ENCODE peak calls at places on chromosome 2, in five cellular contexts. M, G, U, S and N are unnamed samples.

GRCh38 chr2:51511002-51511401 is 479.1 kb upstream of the NRXN1 start:
- DNase-seq in S (no peak), M (no peak), G (no peak), U (peak; percentile 2), N (no peak)

GRCh38 chr2:206520450-206520849 is 77.1 kb downstream of the ADAM23 start:
- DNase-seq in M (no peak), U (no peak), S (no peak), G (no peak), N (no peak)

GRCh38 chr2:74384051-74384450 is 3.9 kb upstream of the DCTN1 start:
- DNase-seq in U (no peak), G (peak; percentile 36), S (no peak), M (no peak), N (no peak)

GRCh38 chr2:240460243-240460630 is 24.8 kb downstream of the GPC1 start:
- DNase-seq in U (no peak), G (no peak), M (no peak), S (no peak), N (no peak)

GRCh38 chr2:96928277-96928781 is 58.1 kb downstream of the FAM178B start:
- DNase-seq in M (no peak), G (no peak), U (no peak), S (no peak), N (no peak)

GRCh38 chr2:173037245-173038106 is 38.2 kb upstream of the MAP3K20 start:
- DNase-seq in G (peak; percentile 25), U (no peak), S (no peak), M (no peak), N (no peak)

GRCh38 chr2:167816897-167817296 is 430.5 kb downstream of the STK39 start:
- DNase-seq in M (no peak), U (no peak), S (peak; percentile 94), G (no peak), N (no peak)

GRCh38 chr2:218578272-218578877 is 9.7 kb downstream of the CNOT9 start:
- DNase-seq in G (no peak), M (no peak), U (no peak), S (no peak), N (no peak)

GRCh38 chr2:25324905-25325592 is 16.7 kb downstream of the DNMT3A start:
- DNase-seq in G (peak; percentile 73), S (no peak), U (no peak), M (no peak), N (peak; percentile 83)

GRCh38 chr2:63614448-63614968 is 25.7 kb downstream of the MDH1 start:
- DNase-seq in G (peak; percentile 61), U (no peak), S (peak; percentile 35), M (no peak), N (no peak)

GRCh38 chr2:207165121-207166038 is at the start of gene KLF7:
- DNase-seq in U (no peak), G (peak; percentile 51), S (no peak), M (no peak), N (peak; percentile 35)

GRCh38 chr2:227379095-227379494 is at the start of gene TM4SF20:
- DNase-seq in S (no peak), M (no peak), G (no peak), U (no peak), N (no peak)

GRCh38 chr2:132670104-132670960 is at the start of gene LYPD1:
- DNase-seq in S (no peak), M (no peak), G (no peak), U (no peak), N (peak; percentile 51)

GRCh38 chr2:137964066-137964858 is at the start of gene HNMT:
- DNase-seq in S (peak; percentile 100), G (peak; percentile 55), U (no peak), M (peak; percentile 80), N (peak; percentile 59)

GRCh38 chr2:181627545-181627944 is 29.4 kb downstream of the CERKL start:
- DNase-seq in M (no peak), S (no peak), G (peak; percentile 1), U (no peak), N (no peak)

GRCh38 chr2:190974629-190975361 is 39.2 kb downstream of the STAT1 start:
- DNase-seq in U (no peak), M (no peak), S (no peak), G (no peak), N (no peak)

GRCh38 chr2:109103286-109103685 is 25.7 kb upstream of the SH3RF3 start:
- DNase-seq in U (no peak), G (no peak), M (no peak), S (no peak), N (no peak)

GRCh38 chr2:226579519-226579918 is 220.1 kb downstream of the IRS1 start:
- DNase-seq in M (no peak), S (no peak), G (peak; percentile 23), U (no peak), N (no peak)

GRCh38 chr2:71950256-71951066 is 197.2 kb downstream of the CYP26B1 start:
- DNase-seq in M (no peak), S (no peak), U (no peak), G (no peak), N (no peak)

GRCh38 chr2:241776336-241777166 is at the start of gene GAL3ST2:
- DNase-seq in G (no peak), M (no peak), S (no peak), U (no peak), N (peak; percentile 32)

GRCh38 chr2:187593697-187594096 is 39.5 kb upstream of the TFPI start:
- DNase-seq in M (no peak), S (no peak), U (no peak), G (peak; percentile 64), N (no peak)

GRCh38 chr2:200509227-200509607 is 651 bp downstream of the KCTD18 start:
- DNase-seq in M (peak; percentile 21), G (no peak), U (no peak), S (no peak), N (peak; percentile 51)

GRCh38 chr2:143357956-143358355 is 228.7 kb downstream of the ARHGAP15 start:
- DNase-seq in S (no peak), M (no peak), G (no peak), U (no peak), N (peak; percentile 19)

GRCh38 chr2:119011162-119011909 is 69.3 kb downstream of the MARCO start:
- DNase-seq in G (peak; percentile 5), U (no peak), S (peak; percentile 33), M (peak; percentile 55), N (peak; percentile 92)

GRCh38 chr2:239930871-239931771 is 94.0 kb downstream of the NDUFA10 start:
- DNase-seq in S (no peak), M (no peak), G (no peak), U (no peak), N (no peak)

GRCh38 chr2:222897898-222898297 is 37.1 kb downstream of the ACSL3 start:
- DNase-seq in S (no peak), M (no peak), U (no peak), G (no peak), N (no peak)

GRCh38 chr2:63283273-63283672 is 232.6 kb downstream of the OTX1 start:
- DNase-seq in S (no peak), U (no peak), M (no peak), G (no peak), N (no peak)

DNA sequence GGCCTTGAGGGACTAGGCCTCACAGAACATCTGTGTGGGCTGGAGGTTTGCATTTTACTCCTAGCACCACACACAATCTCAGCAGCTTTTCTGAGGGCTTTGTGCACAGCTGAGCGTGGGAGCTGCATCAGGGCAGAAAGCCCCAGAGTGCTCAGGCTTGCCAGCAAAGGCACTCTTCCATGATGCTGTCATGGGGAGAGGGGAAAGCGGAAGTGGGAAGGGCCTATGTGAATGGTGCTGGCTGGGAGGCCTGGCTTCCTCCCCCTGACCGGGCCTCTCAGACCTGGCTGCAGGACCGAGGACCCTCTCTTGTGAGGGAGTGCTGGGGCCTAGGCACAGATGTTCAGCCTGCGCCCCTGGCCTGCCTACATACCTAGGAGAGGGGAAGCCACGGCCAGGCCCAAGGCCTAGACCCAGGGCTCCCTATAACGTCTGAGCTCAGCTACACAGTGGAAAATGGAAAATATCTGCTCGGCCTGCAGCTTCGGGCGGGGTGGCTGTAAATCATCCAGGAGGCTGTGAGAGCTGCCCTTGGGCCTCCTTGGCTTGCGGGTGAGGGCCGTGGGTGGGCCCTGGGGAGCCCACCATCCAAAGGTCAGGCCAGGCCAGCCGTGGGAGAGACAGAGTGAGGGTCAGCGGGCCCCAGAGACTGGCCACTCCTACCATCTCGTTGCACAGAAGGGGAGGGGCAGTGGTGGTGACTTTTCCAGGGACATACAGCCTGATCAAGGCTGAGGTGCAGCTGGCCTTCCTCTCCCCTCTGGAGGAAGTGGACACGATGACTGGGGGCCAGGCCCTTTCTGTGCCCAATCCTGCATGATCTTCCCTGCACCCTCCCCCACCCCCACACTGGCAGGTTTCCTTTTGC is 22.7 kb downstream of the GLI2 start:
- DNase-seq in S (no peak), M (no peak), G (peak; percentile 92), U (no peak), N (no peak)
- TF ChIP-seq MXI1 in S (no peak), M (no peak), G (no peak), U (no peak), N (no peak)

GRCh38 chr2:103991591-103991990 is 862.3 kb upstream of the POU3F3 start:
- DNase-seq in M (no peak), G (no peak), S (peak; percentile 9), U (no peak), N (peak; percentile 4)
- TF ChIP-seq RAD21 in M (no peak), G (no peak), S (no peak), U (no peak), N (peak; percentile 9)

DNA sequence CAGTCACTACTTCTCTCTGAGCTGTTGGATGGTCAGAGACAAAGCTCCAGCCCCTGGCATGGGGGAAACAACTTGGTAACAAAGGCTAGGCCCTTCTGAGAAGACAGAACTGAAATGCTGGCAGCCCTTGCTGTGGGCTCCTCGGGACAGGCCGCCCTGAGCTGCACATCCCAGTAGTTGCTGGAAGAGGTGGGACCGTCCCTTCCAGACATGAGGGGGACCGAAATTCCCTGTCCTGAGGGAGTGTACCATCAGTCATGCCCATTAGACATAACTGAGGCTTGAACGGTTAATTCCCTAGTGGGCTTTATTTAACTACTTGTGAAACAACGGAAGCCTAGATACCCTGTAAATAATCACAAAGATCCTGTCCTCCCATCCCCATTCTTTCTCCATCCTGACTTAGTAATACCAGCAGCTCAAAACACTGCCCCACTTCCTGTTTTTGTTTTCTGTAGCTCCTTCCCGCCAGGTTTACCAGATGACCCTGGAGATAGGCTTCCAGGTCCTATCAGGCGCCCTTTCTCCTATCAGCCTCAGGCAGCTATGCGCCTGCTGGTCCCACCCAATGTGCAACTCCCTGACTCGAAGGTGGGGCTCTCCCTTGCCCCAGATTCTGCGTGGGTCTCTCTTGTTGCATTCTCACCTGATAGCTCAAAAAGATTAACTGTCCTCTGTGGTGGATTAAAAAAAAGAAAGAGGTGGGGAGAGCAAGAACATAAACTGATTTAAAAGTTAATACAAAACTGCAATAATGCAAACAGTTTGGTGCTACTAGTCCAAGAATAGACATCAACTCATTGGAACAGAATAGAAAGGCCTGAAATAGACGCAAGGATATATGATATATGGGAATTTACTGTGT is 37.0 kb upstream of the NT5DC4 start:
- DNase-seq in M (peak; percentile 95), S (peak; percentile 36), G (no peak), U (no peak), N (no peak)
- TF ChIP-seq MXI1 in M (no peak), S (no peak), G (no peak), U (no peak), N (no peak)

GRCh38 chr2:43070039-43070438 is 156.4 kb downstream of the ZFP36L2 start:
- DNase-seq in G (no peak), U (no peak), M (no peak), S (no peak), N (peak; percentile 66)
- TF ChIP-seq RAD21 in G (no peak), U (no peak), M (no peak), S (no peak), N (no peak)

DNA sequence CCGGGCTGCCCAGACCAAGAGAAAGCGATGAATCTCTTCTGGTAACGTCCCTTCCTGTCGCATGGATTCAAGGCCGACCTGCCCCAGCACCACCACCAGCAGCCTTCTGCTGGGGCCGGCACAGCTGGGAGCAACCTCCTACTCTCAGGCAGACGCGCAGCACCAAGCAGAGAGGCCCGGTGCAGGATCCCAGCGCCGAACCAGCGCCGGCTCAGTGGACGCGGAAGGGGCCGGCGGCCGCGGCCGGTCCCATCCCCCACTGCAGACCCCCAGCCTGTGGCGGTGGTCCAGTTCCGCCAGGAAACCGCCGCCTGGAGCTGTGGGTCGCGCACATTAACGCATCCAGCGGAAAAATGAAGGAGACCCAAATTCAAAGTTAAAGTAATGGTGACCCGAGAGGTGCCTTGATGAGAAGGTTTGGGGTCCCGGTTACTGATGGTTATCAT is 525 bp upstream of the MAL start:
- DNase-seq in S (no peak), G (no peak), U (no peak), M (no peak), N (no peak)
- TF ChIP-seq MXI1 in S (no peak), G (no peak), U (no peak), M (no peak), N (no peak)